ENCODE peak calls at places on chromosomes 6 and 20, in nine cellular contexts. H, R, W, V, P, E, O, Z and U are unnamed samples.

GRCh38 chr6:170313716-170314295 is 7.2 kb downstream of the FAM120B start:
- DNase-seq in H (no peak), R (no peak), W (no peak), V (no peak), P (no peak), E (no peak), O (no peak), Z (no peak), U (no peak)

GRCh38 chr20:32474009-32474716 is 111.0 kb downstream of the NOL4L start:
- DNase-seq in H (peak; percentile 64), R (peak; percentile 43), W (peak; percentile 56), V (no peak), P (no peak), E (no peak), O (no peak), Z (no peak), U (no peak)

GRCh38 chr6:32944265-32944664 is 3.4 kb upstream of the HLA-DMB start:
- DNase-seq in H (no peak), R (no peak), W (no peak), V (no peak), P (peak; percentile 57), E (no peak), O (no peak), Z (no peak), U (no peak)

GRCh38 chr20:57938158-57939108 is 228.6 kb upstream of the PMEPA1 start:
- DNase-seq in H (no peak), R (no peak), W (no peak), V (no peak), P (no peak), E (peak; percentile 35), O (peak; percentile 29), Z (no peak), U (no peak)

GRCh38 chr6:118876201-118876600 is 17.8 kb upstream of the ASF1A start:
- DNase-seq in H (no peak), R (peak; percentile 39), W (no peak), V (no peak), P (no peak), E (no peak), O (peak; percentile 44), Z (peak; percentile 66), U (no peak)

GRCh38 chr6:125728739-125729138 is 20.7 kb upstream of the HEY2 start:
- DNase-seq in H (no peak), R (no peak), W (no peak), V (no peak), P (no peak), E (no peak), O (peak; percentile 3), Z (peak; percentile 59), U (no peak)

GRCh38 chr20:56636701-56637100 is 7.6 kb downstream of the TFAP2C start:
- DNase-seq in H (no peak), R (no peak), W (no peak), V (no peak), P (no peak), E (no peak), O (peak; percentile 91), Z (peak; percentile 45), U (peak; percentile 74)

GRCh38 chr6:7899046-7899888 is 11.3 kb downstream of the TXNDC5 start:
- DNase-seq in H (no peak), R (peak; percentile 50), W (peak; percentile 46), V (no peak), P (no peak), E (no peak), O (no peak), Z (no peak), U (no peak)

GRCh38 chr20:35870541-35871307 is 83.6 kb downstream of the SCAND1 start:
- DNase-seq in H (no peak), R (no peak), W (no peak), V (no peak), P (no peak), E (no peak), O (peak; percentile 63), Z (peak; percentile 53), U (no peak)

GRCh38 chr6:146364816-146365594 is 178.6 kb upstream of the RAB32 start:
- DNase-seq in H (no peak), R (no peak), W (no peak), V (no peak), P (no peak), E (no peak), O (peak; percentile 27), Z (peak; percentile 47), U (peak; percentile 36)

GRCh38 chr6:72022830-72023229 is 136.5 kb downstream of the RIMS1 start:
- DNase-seq in H (no peak), R (no peak), W (no peak), V (no peak), P (no peak), E (no peak), O (no peak), Z (no peak), U (no peak)

GRCh38 chr6:124512431-124512830 is 449.8 kb upstream of the RNF217 start:
- DNase-seq in H (no peak), R (no peak), W (no peak), V (no peak), P (no peak), E (no peak), O (no peak), Z (no peak), U (no peak)
- TF ChIP-seq CTCF in H (no peak), R (no peak), W (no peak), V (no peak), P (no peak), E (no peak), O (no peak), Z (no peak), U (no peak)

GRCh38 chr6:139219271-139219729 is 72.5 kb downstream of the TXLNB start:
- DNase-seq in H (peak; percentile 84), R (peak; percentile 75), W (peak; percentile 75), V (peak; percentile 73), P (peak; percentile 85), E (peak; percentile 85), O (peak; percentile 95), Z (peak; percentile 90), U (peak; percentile 89)

GRCh38 chr6:139219746-139220145 is 72.1 kb downstream of the TXLNB start:
- DNase-seq in H (no peak), R (no peak), W (no peak), V (no peak), P (no peak), E (no peak), O (no peak), Z (no peak), U (no peak)
- H3K4me3 ChIP-seq in H (no peak overlapping the region), R (no peak overlapping the region), W (no peak overlapping the region), V (no peak overlapping the region), P (no peak overlapping the region), E (no peak overlapping the region), O (no peak overlapping the region), Z (no peak overlapping the region), U (no peak overlapping the region)

GRCh38 chr6:129469070-129469662 is 240.8 kb downstream of the ARHGAP18 start:
- DNase-seq in H (no peak), R (no peak), W (no peak), V (no peak), P (no peak), E (no peak), O (no peak), Z (peak; percentile 12), U (no peak)
- TF ChIP-seq CTCF in H (no peak), R (peak; percentile 10), W (no peak), V (no peak), P (no peak), E (no peak), O (no peak), Z (peak; percentile 8), U (no peak)

GRCh38 chr6:154763650-154764049 is 30.4 kb downstream of the SCAF8 start:
- DNase-seq in H (no peak), R (no peak), W (no peak), V (no peak), P (no peak), E (no peak), O (no peak), Z (no peak), U (peak; percentile 31)

GRCh38 chr6:154767419-154767818 is 34.2 kb downstream of the SCAF8 start:
- DNase-seq in H (no peak), R (no peak), W (no peak), V (no peak), P (no peak), E (no peak), O (no peak), Z (no peak), U (no peak)

GRCh38 chr6:154766993-154767392 is 33.8 kb downstream of the SCAF8 start:
- DNase-seq in H (no peak), R (no peak), W (no peak), V (no peak), P (no peak), E (no peak), O (peak; percentile 38), Z (no peak), U (no peak)

GRCh38 chr6:154766288-154766687 is 33.1 kb downstream of the SCAF8 start:
- DNase-seq in H (no peak), R (no peak), W (no peak), V (no peak), P (no peak), E (no peak), O (no peak), Z (no peak), U (no peak)

DNA sequence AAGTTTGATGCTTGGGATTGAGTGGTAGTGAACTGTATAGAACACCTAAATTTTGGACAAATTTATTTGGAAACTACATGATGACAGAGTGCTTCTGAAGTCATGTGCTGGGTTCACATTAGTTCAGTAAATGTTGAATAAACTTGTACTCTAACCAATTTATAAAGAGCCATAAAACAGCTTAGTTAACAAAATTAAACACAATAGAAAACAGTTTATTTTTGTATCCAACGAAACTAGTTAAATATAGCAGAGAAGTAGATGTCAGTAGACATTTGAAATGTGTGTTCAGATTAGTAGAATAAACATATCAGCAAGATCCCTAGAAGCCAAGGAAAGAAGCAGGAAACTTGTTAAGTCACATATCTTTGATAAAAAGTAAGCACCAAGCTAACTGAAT is 32.1 kb downstream of the SCAF8 start:
- DNase-seq in H (no peak), R (no peak), W (no peak), V (no peak), P (no peak), E (no peak), O (no peak), Z (no peak), U (no peak)
- H3K4me3 ChIP-seq in H (no peak overlapping the region), R (no peak overlapping the region), W (no peak overlapping the region), V (no peak overlapping the region), P (no peak overlapping the region), E (no peak overlapping the region), O (no peak overlapping the region), Z (no peak overlapping the region), U (no peak overlapping the region)

DNA sequence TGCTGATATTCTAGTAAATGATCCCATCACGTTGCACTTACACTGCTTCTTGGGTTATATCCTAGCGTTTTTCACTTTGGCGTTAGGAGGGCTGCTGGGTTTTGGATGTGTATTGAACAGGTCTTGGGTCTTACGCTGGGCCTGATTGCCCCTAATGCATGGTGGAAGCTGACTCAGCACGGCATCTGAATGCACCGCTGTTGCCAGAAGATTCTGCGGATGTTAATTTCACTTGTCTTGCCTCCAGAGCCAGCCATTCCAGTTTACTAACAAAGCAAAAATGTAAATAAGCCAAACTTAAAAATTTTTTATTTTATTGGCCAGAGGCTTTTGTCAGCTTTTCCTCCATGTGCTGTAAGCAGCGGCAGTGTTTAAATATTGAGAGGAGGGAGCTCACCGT is 233.5 kb downstream of the TMEM242 start:
- DNase-seq in H (no peak), R (no peak), W (no peak), V (no peak), P (no peak), E (no peak), O (no peak), Z (no peak), U (peak; percentile 61)
- TF ChIP-seq CTCF in H (no peak), R (no peak), W (no peak), V (no peak), P (no peak), E (no peak), O (no peak), Z (no peak), U (no peak)